ENCODE peak calls at places on chromosomes 1 and 21, in ten cellular contexts. U is mucosa of descending colon, O is tibial nerve, L is D721Med, I is ovary, Z is MCF 10A, K is GM12878, R is heart left ventricle, V is body of pancreas, D is nephron progenitor cell. T is an unnamed sample.

GRCh38 chr21:44929799-44930542 is 9.3 kb upstream of the ITGB2 start:
- DNase-seq in U (no peak), O (no peak), L (no peak), I (no peak), Z (no peak), K (no peak), R (peak; percentile 20), V (no peak), D (no peak), T (no peak)

GRCh38 chr1:1432951-1433803 is 2.3 kb upstream of the VWA1 start:
- DNase-seq in U (peak; percentile 94), O (peak; percentile 57), L (peak; percentile 5), I (peak; percentile 67), Z (no peak), K (no peak), R (peak; percentile 81), V (peak; percentile 94), D (peak; percentile 69), T (peak; percentile 54)

GRCh38 chr1:177857285-177857684 is 112.6 kb downstream of the SEC16B start:
- DNase-seq in U (no peak), O (no peak), L (no peak), I (no peak), Z (no peak), K (no peak), R (no peak), V (no peak), D (no peak), T (no peak)

GRCh38 chr21:37364722-37365121 is 1.9 kb upstream of the DYRK1A start:
- DNase-seq in U (no peak), O (no peak), L (no peak), I (no peak), Z (no peak), K (no peak), R (no peak), V (no peak), D (no peak), T (no peak)

GRCh38 chr1:98157524-98158293 is 236.9 kb upstream of the DPYD start:
- DNase-seq in U (no peak), O (no peak), L (no peak), I (no peak), Z (no peak), K (no peak), R (no peak), V (no peak), D (no peak), T (no peak)

GRCh38 chr1:57309608-57310007 is 114.3 kb downstream of the DAB1 start:
- DNase-seq in U (no peak), O (no peak), L (no peak), I (no peak), Z (no peak), K (no peak), R (no peak), V (no peak), D (no peak), T (no peak)

GRCh38 chr1:151759241-151759640 is 4.1 kb downstream of the MRPL9 start:
- DNase-seq in U (no peak), O (no peak), L (no peak), I (no peak), Z (no peak), K (no peak), R (no peak), V (no peak), D (no peak), T (no peak)

GRCh38 chr1:39391741-39392679 is 99.4 kb upstream of the BMP8A start:
- DNase-seq in U (no peak), O (no peak), L (no peak), I (no peak), Z (peak; percentile 82), K (no peak), R (no peak), V (peak; percentile 40), D (no peak), T (no peak)

GRCh38 chr1:27388337-27389005 is 4.0 kb upstream of the GPR3 start:
- DNase-seq in U (peak; percentile 83), O (peak; percentile 60), L (no peak), I (peak; percentile 68), Z (peak; percentile 79), K (no peak), R (no peak), V (peak; percentile 83), D (peak; percentile 80), T (peak; percentile 63)

GRCh38 chr1:84834419-84835064 is 58.5 kb downstream of the LPAR3 start:
- DNase-seq in U (no peak), O (no peak), L (no peak), I (no peak), Z (peak; percentile 87), K (no peak), R (no peak), V (peak; percentile 51), D (no peak), T (no peak)

GRCh38 chr1:241356187-241356518 is 852 bp downstream of the RGS7 start:
- DNase-seq in U (no peak), O (no peak), L (no peak), I (no peak), Z (no peak), K (no peak), R (no peak), V (no peak), D (no peak), T (peak; percentile 5)

GRCh38 chr1:117150316-117150715 is 28.8 kb upstream of the TRIM45 start:
- DNase-seq in U (no peak), O (no peak), L (no peak), I (no peak), Z (no peak), K (no peak), R (no peak), V (no peak), D (no peak), T (no peak)
- TF ChIP-seq CTCF in U (no peak), O (no peak), L (no peak), I (no peak), Z (no peak), K (no peak), R (no peak), V (no peak), D (no peak), T (no peak)

DNA sequence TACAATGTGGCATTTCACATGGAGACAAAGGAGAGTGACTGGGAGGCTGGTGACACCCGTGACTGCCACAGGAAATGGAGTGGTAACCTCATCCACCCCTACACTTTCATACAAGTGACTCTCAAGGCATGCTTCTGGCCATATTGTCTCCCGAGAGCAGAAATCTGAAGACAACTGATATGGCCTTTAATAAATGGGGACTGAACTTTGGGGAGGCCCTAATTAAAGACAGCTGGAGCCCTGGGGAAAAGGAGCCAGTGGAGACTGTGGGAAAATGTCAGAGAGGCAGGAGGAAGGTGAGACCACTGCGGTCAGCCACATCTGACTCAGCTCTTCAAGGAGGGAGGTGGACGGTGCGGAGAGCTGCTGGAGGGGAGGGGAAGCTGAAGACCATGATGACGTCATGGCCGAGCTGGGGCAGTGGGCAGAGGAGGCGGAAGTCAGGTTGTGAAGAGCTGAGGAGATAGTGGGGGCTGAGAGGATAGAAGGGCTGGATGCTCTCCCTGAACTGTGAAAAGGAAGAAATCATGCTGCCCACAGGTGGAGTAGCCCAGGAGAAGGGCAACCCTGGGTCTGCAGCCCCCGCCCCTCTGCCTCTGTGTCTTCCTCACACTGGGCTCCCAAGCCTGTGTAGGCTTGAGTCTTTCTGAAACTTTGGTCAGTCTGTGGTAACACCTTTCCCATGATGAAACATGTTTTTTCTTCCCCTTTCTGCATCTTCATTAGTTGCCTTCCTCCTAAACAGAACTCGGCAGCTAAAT is 14.0 kb upstream of the NCF2 start:
- DNase-seq in U (no peak), O (no peak), L (no peak), I (no peak), Z (no peak), K (peak; percentile 89), R (peak; percentile 69), V (no peak), D (no peak), T (no peak)
- TF ChIP-seq CTCF in U (no peak), O (no peak), L (no peak), I (no peak), Z (no peak), K (no peak), R (no peak), V (no peak), D (no peak), T (no peak)

DNA sequence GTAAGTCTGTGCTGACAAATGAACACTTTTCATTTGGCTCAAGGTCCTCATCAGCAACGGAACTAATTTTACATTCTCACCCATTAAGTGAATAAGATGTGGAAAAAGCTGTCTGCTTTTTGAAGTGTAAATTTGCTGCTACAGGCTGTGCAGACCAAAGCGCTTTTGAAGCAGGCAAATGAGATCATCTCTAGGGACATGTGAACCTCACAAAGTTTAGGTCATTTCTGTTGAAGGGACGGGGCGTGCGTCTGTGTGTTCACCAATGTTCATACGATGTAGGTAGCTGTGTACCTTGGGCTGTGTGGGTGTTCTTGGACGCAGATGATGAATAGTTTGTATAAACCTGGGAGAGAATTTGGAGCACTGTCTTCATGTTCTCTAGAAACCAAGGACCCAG is 122.2 kb upstream of the LMO4 start:
- DNase-seq in U (no peak), O (no peak), L (no peak), I (no peak), Z (no peak), K (no peak), R (no peak), V (no peak), D (no peak), T (no peak)
- TF ChIP-seq CTCF in U (no peak), O (no peak), L (no peak), I (no peak), Z (no peak), K (no peak), R (no peak), V (no peak), D (no peak), T (no peak)

DNA sequence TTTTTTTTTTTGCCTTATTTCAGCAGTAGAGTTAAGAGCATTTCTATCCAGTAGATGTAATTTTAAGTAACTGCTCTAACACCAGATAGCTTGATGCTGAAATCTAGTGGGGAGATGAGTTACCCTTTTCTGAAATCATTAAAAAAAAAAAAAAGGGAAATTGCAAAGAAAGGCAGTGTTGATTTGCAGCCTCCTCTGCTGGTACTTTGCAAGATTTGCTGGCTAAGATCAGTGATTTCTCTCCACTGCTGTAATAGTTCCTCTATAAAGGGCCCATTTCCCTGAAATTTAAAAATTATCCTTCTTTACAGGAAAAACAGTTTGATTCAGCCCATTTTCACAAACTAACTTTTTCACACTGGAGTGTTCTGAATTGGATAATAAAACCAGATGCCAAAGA is 120.6 kb downstream of the PTBP2 start:
- DNase-seq in U (no peak), O (no peak), L (no peak), I (no peak), Z (no peak), K (no peak), R (no peak), V (no peak), D (no peak), T (no peak)
- TF ChIP-seq CTCF in U (no peak), O (no peak), L (no peak), I (no peak), Z (peak; percentile 11), K (no peak), R (no peak), V (no peak), D (no peak), T (no peak)

GRCh38 chr1:86388228-86388627 is 7.9 kb downstream of the ODF2L start:
- DNase-seq in U (no peak), O (no peak), L (no peak), I (no peak), Z (no peak), K (no peak), R (no peak), V (no peak), D (no peak), T (no peak)
- TF ChIP-seq CTCF in U (no peak), O (no peak), L (no peak), I (no peak), Z (no peak), K (no peak), R (no peak), V (no peak), D (no peak), T (no peak)

T was measured in endothelial cell.